ENCODE peak calls at places on chromosomes 4 and X, in eight cellular contexts. G is H7; N is A549; U is colonic mucosa; D is astrocyte; X is AG10803; C is CD8-positive, alpha-beta T cell; R is ovary. Z is an unnamed sample.
A peak's percentile ranks its signal among the peaks of the same experiment; 100 is the strongest.

GRCh38 chrX:100636321-100636991 is at the start of gene TSPAN6:
- DNase-seq in G (peak; percentile 76), N (peak; percentile 91), U (peak; percentile 89), D (peak; percentile 72), X (peak; percentile 80), C (peak; percentile 79), R (peak; percentile 87), Z (peak; percentile 42)

GRCh38 chr4:147707892-147708672 is 23.8 kb upstream of the ARHGAP10 start:
- DNase-seq in G (peak; percentile 46), N (peak; percentile 57), U (peak; percentile 49), D (no peak), X (peak; percentile 44), C (peak; percentile 63), R (peak; percentile 55), Z (no peak)

GRCh38 chrX:1535241-1536041 is 1.5 kb downstream of the P2RY8 start:
- DNase-seq in G (no peak), N (no peak), U (peak; percentile 32), D (no peak), X (no peak), C (peak; percentile 64), R (no peak), Z (no peak)

GRCh38 chr4:121898150-121898549 is 27.9 kb upstream of the BBS7 start:
- DNase-seq in G (no peak), N (peak; percentile 1), U (no peak), D (no peak), X (no peak), C (peak; percentile 54), R (no peak), Z (no peak)

GRCh38 chr4:108001540-108001939 is 11.9 kb downstream of the HADH start:
- DNase-seq in G (no peak), N (no peak), U (no peak), D (no peak), X (no peak), C (no peak), R (no peak), Z (no peak)

GRCh38 chrX:29662759-29663503 is 552.4 kb upstream of the MAGEB2 start:
- DNase-seq in G (no peak), N (peak; percentile 98), U (no peak), D (peak; percentile 96), X (peak; percentile 86), C (no peak), R (no peak), Z (peak; percentile 48)

GRCh38 chr4:26459054-26459755 is 31.1 kb downstream of the CCKAR start:
- DNase-seq in G (peak; percentile 52), N (peak; percentile 59), U (no peak), D (peak; percentile 71), X (peak; percentile 79), C (no peak), R (no peak), Z (peak; percentile 67)

GRCh38 chr4:130131536-130131935 is 1035.6 kb downstream of the C4orf33 start:
- DNase-seq in G (no peak), N (no peak), U (no peak), D (no peak), X (no peak), C (no peak), R (no peak), Z (no peak)

GRCh38 chr4:884259-884658 is 47.9 kb downstream of the GAK start:
- DNase-seq in G (no peak), N (no peak), U (no peak), D (no peak), X (no peak), C (no peak), R (no peak), Z (no peak)

GRCh38 chr4:888029-888428 is 44.1 kb downstream of the GAK start:
- DNase-seq in G (no peak), N (no peak), U (no peak), D (no peak), X (no peak), C (no peak), R (no peak), Z (no peak)

GRCh38 chr4:887034-887763 is 44.9 kb downstream of the GAK start:
- DNase-seq in G (no peak), N (no peak), U (no peak), D (no peak), X (no peak), C (no peak), R (no peak), Z (no peak)

GRCh38 chr4:885353-885752 is 46.8 kb downstream of the GAK start:
- DNase-seq in G (no peak), N (no peak), U (no peak), D (no peak), X (no peak), C (no peak), R (no peak), Z (no peak)

GRCh38 chr4:886244-886643 is 45.9 kb downstream of the GAK start:
- DNase-seq in G (no peak), N (no peak), U (no peak), D (no peak), X (no peak), C (no peak), R (no peak), Z (no peak)
- H3K4me3 ChIP-seq in G (no peak overlapping the region), N (no peak overlapping the region), U (no peak overlapping the region), D (no peak overlapping the region), X (no peak overlapping the region), C (no peak overlapping the region), R (no peak overlapping the region), Z (no peak overlapping the region)

GRCh38 chrX:40094900-40095587 is 2.7 kb downstream of the BCOR start:
- DNase-seq in G (no peak), N (no peak), U (no peak), D (no peak), X (no peak), C (no peak), R (no peak), Z (no peak)
- H3K4me3 ChIP-seq in G (peak overlapping the region; percentile 73), N (peak overlapping the region; percentile 84), U (peak overlapping the region; percentile 63), D (peak overlapping the region; percentile 59), X (peak overlapping the region; percentile 62), C (peak overlapping the region; percentile 53), R (peak overlapping the region; percentile 52), Z (peak overlapping the region; percentile 61)

DNA sequence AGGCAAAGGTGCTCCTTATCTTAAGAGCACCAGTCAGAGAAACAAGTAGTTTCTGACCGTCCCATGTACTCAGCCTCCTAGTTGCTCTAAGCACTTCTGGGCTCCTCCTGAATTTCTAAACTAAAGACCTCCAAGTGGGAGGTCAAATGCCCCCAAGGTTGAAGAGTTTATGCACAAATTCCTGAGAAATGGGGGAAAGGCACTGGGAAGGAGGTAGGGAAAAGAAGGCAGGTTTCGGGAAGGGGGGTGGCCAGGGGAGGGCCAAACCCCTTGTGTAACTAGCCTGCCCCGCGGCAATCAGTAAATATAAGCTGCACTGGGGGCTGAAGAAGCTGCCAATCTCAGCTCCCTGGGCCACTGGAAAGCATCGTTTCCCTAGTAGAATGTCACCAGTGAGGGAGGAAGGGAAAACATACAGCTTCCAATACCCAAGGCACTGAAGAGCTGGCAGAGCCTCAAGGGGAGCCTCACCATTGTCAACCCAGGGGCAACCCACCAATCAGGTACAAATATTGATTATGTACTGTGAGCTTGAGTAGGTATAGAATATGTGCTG is 3.4 kb downstream of the FOXO4 start:
- DNase-seq in G (peak; percentile 22), N (no peak), U (no peak), D (no peak), X (no peak), C (no peak), R (no peak), Z (no peak)
- H3K4me3 ChIP-seq in G (peak overlapping the region; percentile 19), N (no peak overlapping the region), U (no peak overlapping the region), D (no peak overlapping the region), X (no peak overlapping the region), C (no peak overlapping the region), R (no peak overlapping the region), Z (no peak overlapping the region)

DNA sequence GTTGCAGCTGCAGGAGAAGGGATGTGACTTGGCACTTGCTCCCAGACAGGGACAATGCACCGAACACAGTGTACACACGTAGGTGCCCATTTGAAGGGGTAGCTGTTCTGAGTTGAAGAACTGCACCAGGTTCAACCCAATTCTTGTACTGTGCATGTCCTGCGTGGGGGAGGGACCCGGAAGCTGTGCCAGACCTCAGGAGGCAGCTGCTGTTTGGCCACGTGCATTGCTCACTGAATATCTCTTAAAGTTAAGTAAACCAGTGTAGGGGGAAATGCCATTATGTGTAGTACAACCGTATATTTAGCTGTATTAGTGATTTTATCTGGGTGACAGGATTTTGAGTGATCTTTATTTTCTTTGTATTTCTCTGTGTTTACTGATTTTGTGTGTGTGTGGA is 12.0 kb upstream of the RBBP7 start:
- DNase-seq in G (peak; percentile 23), N (peak; percentile 21), U (peak; percentile 41), D (no peak), X (no peak), C (no peak), R (peak; percentile 62), Z (no peak)
- H3K4me3 ChIP-seq in G (peak overlapping the region; percentile 53), N (peak overlapping the region; percentile 50), U (peak overlapping the region; percentile 40), D (peak overlapping the region; percentile 62), X (peak overlapping the region; percentile 59), C (no peak overlapping the region), R (peak overlapping the region; percentile 34), Z (peak overlapping the region; percentile 54)

GRCh38 chr4:72568959-72569718 is at the start of gene ADAMTS3:
- DNase-seq in G (peak; percentile 90), N (peak; percentile 2), U (peak; percentile 28), D (peak; percentile 65), X (peak; percentile 8), C (no peak), R (peak; percentile 84), Z (no peak)

GRCh38 chr4:72567036-72567435 is 2.0 kb downstream of the ADAMTS3 start:
- DNase-seq in G (no peak), N (no peak), U (no peak), D (no peak), X (no peak), C (no peak), R (no peak), Z (no peak)

GRCh38 chr4:72566573-72566972 is 2.4 kb downstream of the ADAMTS3 start:
- DNase-seq in G (no peak), N (no peak), U (no peak), D (no peak), X (no peak), C (no peak), R (no peak), Z (no peak)

GRCh38 chr4:72569719-72570235 is 756 bp upstream of the ADAMTS3 start:
- DNase-seq in G (no peak), N (no peak), U (no peak), D (no peak), X (no peak), C (no peak), R (no peak), Z (no peak)

DNA sequence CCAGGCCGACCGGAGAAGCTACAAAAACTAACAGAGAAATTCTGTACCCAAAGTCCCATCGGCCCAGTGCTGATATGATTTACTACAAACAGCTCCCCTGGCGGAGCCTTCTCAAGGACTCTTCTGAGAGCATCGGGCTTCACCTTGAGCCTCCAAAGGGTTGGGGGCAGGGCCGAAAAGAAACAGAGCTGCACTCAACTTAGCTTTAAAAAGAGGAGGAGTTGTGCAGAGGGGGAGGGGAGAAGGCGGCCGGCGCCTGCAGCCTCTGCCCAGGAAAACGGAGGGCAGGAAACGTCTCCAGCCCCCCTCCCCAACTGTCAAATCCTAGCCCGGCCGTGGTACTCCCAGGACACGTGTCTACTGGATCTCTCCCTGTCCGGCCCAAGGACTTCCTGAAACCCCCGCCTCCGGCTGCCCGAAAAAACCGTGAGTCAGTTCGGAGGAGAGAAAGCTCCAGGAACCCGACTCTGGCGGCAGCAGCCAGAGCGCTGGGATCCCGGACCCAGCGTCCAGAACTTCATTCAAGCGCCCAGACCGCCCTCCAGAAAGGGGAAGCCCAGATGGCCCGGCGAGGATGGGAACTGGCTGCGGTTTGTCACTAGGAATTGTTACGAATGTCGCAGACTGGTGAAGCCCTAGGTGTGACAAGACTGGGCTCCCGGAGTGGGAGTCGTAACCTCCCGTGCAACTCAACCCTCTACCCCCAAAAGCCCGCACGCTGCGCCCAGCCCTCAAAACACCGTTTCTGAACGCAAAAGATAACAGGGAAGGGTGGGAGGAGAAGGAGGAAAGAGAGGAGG is 1.0 kb downstream of the ADAMTS3 start:
- DNase-seq in G (peak; percentile 80), N (peak; percentile 44), U (peak; percentile 30), D (peak; percentile 87), X (peak; percentile 47), C (no peak), R (peak; percentile 86), Z (peak; percentile 24)
- H3K4me3 ChIP-seq in G (peak overlapping the region; percentile 54), N (peak overlapping the region; percentile 47), U (peak overlapping the region; percentile 41), D (peak overlapping the region; percentile 91), X (peak overlapping the region; percentile 76), C (peak overlapping the region; percentile 28), R (peak overlapping the region; percentile 59), Z (peak overlapping the region; percentile 75)

Z was measured in AG09309.